ENCODE peak calls at places on chromosomes 2 and 18, in seven cellular contexts. H, A, F, L, N, W and Y are unnamed samples.
A peak's percentile ranks its signal among the peaks of the same experiment; 100 is the strongest.

GRCh38 chr2:240411261-240412160 is 24.0 kb upstream of the GPC1 start:
- DNase-seq in L (no peak), H (peak; percentile 45), A (no peak), W (no peak), F (no peak), N (no peak), Y (no peak)

GRCh38 chr2:160388464-160389263 is 104.9 kb downstream of the RBMS1 start:
- DNase-seq in F (peak; percentile 46), H (peak; percentile 57), N (no peak), W (peak; percentile 43), L (no peak), A (no peak), Y (peak; percentile 54)

GRCh38 chr2:54957321-54957999 is 92.8 kb downstream of the RTN4 start:
- DNase-seq in H (no peak), N (no peak), A (no peak), F (no peak), L (no peak), W (no peak), Y (no peak)

GRCh38 chr2:105714141-105714540 is 30.6 kb upstream of the NCK2 start:
- DNase-seq in L (no peak), N (no peak), A (peak; percentile 77), W (no peak), F (no peak), H (no peak), Y (no peak)

GRCh38 chr2:20415511-20415918 is 31.4 kb upstream of the RHOB start:
- DNase-seq in N (no peak), L (no peak), F (peak; percentile 32), H (no peak), A (no peak), W (peak; percentile 40), Y (no peak)

GRCh38 chr18:37666986-37667385 is 101.4 kb upstream of the CELF4 start:
- DNase-seq in H (no peak), L (no peak), F (no peak), A (no peak), W (no peak), N (no peak), Y (peak; percentile 13)

GRCh38 chr2:58878778-58879177 is 637.7 kb upstream of the FANCL start:
- DNase-seq in W (no peak), N (no peak), H (no peak), F (no peak), A (no peak), L (no peak), Y (no peak)

GRCh38 chr2:241895732-241896641 is 26.5 kb downstream of the RTP5 start:
- DNase-seq in H (no peak), W (no peak), L (no peak), A (no peak), F (peak; percentile 53), N (no peak), Y (no peak)

GRCh38 chr18:22839488-22839930 is 93.6 kb upstream of the RBBP8 start:
- DNase-seq in H (no peak), L (no peak), N (no peak), F (no peak), A (no peak), W (no peak), Y (no peak)

GRCh38 chr18:52150050-52150449 is 189.9 kb upstream of the DCC start:
- DNase-seq in F (no peak), A (no peak), L (no peak), H (no peak), N (no peak), W (no peak), Y (no peak)

GRCh38 chr2:164677733-164678132 is 56.5 kb upstream of the GRB14 start:
- DNase-seq in H (no peak), A (no peak), W (no peak), N (no peak), L (no peak), F (no peak), Y (no peak)

GRCh38 chr2:17133052-17133671 is 385.1 kb downstream of the RAD51AP2 start:
- DNase-seq in F (no peak), W (no peak), A (no peak), N (no peak), H (no peak), L (no peak), Y (no peak)

GRCh38 chr2:113277474-113278072 is 1.1 kb downstream of the PAX8 start:
- DNase-seq in L (peak; percentile 47), A (no peak), W (no peak), F (peak; percentile 37), N (no peak), H (peak; percentile 50), Y (no peak)

GRCh38 chr2:113275556-113276215 is 3.0 kb downstream of the PAX8 start:
- DNase-seq in N (no peak), W (no peak), A (no peak), H (no peak), F (no peak), L (peak; percentile 31), Y (no peak)

GRCh38 chr2:113276216-113276905 is 2.4 kb downstream of the PAX8 start:
- DNase-seq in H (no peak), L (peak; percentile 21), N (no peak), F (peak; percentile 15), W (no peak), A (no peak), Y (no peak)

GRCh38 chr2:113278073-113278811 is 479 bp downstream of the PAX8 start:
- DNase-seq in N (no peak), A (no peak), W (no peak), H (no peak), L (peak; percentile 35), F (no peak), Y (no peak)

GRCh38 chr2:113276906-113277425 is 1.8 kb downstream of the PAX8 start:
- DNase-seq in F (no peak), W (no peak), A (no peak), L (peak; percentile 48), H (no peak), N (no peak), Y (no peak)
- H3K4me3 ChIP-seq in F (no peak overlapping the region), W (no peak overlapping the region), A (no peak overlapping the region), L (no peak overlapping the region), H (no peak overlapping the region), N (no peak overlapping the region), Y (no peak overlapping the region)

GRCh38 chr18:59219672-59220163 is at the start of gene GRP:
- DNase-seq in A (no peak), L (no peak), H (no peak), W (no peak), F (no peak), N (no peak), Y (no peak)
- H3K4me3 ChIP-seq in A (no peak within 1 kb of the TSS), L (no peak within 1 kb of the TSS), H (no peak within 1 kb of the TSS), W (no peak within 1 kb of the TSS), F (peak within 1 kb of the TSS; percentile 50), N (no peak within 1 kb of the TSS), Y (no peak within 1 kb of the TSS)

DNA sequence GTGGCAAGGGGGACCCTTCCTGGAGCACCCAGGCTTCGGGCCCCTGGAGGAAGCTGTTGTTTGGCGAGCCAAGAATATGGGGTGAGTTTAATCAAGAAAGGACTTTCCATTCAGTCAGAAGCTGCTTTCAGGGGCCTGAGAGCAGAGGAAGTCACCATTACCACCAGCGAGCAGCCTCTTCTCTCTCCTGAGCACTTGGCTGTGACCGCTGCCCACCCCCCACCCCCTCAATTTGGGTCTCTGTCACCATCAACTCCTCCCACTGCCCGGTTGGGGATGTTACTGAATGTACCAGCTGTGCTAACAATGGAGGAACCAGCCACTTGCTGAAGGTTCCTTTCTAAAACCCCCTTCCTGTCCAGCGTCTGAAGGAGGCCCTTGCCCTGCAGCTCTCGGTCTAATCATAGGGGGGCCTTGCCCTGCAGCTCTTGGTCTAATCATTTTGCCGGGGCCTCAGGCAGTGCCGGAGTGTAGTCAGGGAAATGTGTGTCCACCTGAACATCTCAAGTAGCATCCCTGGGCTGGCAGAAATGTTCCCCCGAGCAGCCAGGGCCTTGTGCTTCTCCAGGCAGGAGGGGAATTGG is 957 bp downstream of the INPP5D start:
- DNase-seq in A (peak; percentile 75), W (no peak), H (no peak), L (no peak), N (no peak), F (no peak), Y (no peak)
- H3K4me3 ChIP-seq in A (peak overlapping the region; percentile 95), W (peak overlapping the region; percentile 40), H (peak overlapping the region; percentile 54), L (no peak overlapping the region), N (no peak overlapping the region), F (no peak overlapping the region), Y (peak overlapping the region; percentile 54)

DNA sequence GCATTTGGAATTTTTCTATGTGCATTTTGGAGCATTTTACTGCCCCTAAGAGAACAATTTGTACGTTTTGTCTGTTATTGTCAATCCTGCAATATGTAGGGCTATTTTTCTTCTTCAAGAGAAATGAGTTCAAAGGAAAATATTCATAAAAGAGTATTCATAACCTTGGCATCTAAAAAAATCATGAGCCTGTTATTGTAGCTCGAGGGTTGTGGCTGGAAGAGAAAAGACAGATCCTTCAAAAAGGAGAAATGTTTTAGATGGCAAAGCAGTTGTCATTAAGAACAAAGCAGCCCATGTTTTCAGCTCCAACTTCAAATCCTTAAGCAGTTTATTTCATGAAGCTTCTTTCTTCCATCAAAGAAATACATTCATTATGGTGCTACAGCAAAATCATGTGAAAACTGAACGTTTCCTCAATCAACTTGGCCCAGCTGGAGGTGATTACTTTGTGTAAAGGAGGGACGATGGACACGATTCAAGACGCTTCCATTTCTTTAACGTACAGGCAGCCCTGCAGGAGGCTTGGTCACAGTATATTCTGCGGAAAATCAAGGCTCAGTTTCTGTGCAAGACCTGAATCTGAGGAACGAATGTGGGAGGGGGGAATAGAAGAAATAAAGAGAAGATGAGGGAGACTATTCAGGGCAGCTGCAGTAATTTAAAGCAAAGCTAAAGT is 31.4 kb downstream of the QPCT start:
- DNase-seq in N (peak; percentile 23), H (no peak), A (no peak), L (no peak), F (peak; percentile 64), W (no peak), Y (no peak)
- H3K4me3 ChIP-seq in N (no peak overlapping the region), H (no peak overlapping the region), A (no peak overlapping the region), L (no peak overlapping the region), F (peak overlapping the region; percentile 7), W (no peak overlapping the region), Y (no peak overlapping the region)